ENCODE peak calls at places on chromosomes 5 and 9, in four cellular contexts. One of them, this sample, is unnamed.

GRCh38 chr5:179821298-179822058 is 773 bp downstream of the SQSTM1 start:
- DNase-seq in K562: peak
- DNase-seq in endothelial cell of umbilical vein: peak
- DNase-seq in WTC11: peak
- DNase-seq in this sample: peak

GRCh38 chr5:105903069-105903468 is 1767.7 kb downstream of the EFNA5 start:
- DNase-seq in K562: no peak
- DNase-seq in WTC11: no peak
- DNase-seq in endothelial cell of umbilical vein: no peak
- DNase-seq in this sample: no peak

GRCh38 chr9:93288341-93288740 is 104.4 kb downstream of the WNK2 start:
- DNase-seq in K562: peak
- DNase-seq in endothelial cell of umbilical vein: no peak
- DNase-seq in WTC11: no peak
- DNase-seq in this sample: no peak

GRCh38 chr9:72476617-72477375 is 44.6 kb upstream of the TMC1 start:
- DNase-seq in endothelial cell of umbilical vein: peak
- DNase-seq in K562: peak
- DNase-seq in WTC11: no peak
- DNase-seq in this sample: peak

GRCh38 chr5:136200130-136200529 is 7.2 kb upstream of the SMIM32 start:
- DNase-seq in endothelial cell of umbilical vein: no peak
- DNase-seq in K562: no peak
- DNase-seq in WTC11: no peak
- DNase-seq in this sample: no peak

GRCh38 chr5:139835656-139836055 is 40.0 kb downstream of the PSD2 start:
- DNase-seq in WTC11: peak
- DNase-seq in endothelial cell of umbilical vein: no peak
- DNase-seq in K562: no peak
- DNase-seq in this sample: no peak

GRCh38 chr9:114958021-114958846 is 27.8 kb upstream of the TNFSF8 start:
- DNase-seq in endothelial cell of umbilical vein: no peak
- DNase-seq in WTC11: no peak
- DNase-seq in K562: no peak
- DNase-seq in this sample: no peak

GRCh38 chr5:116861662-116862061 is 287.0 kb upstream of the SEMA6A start:
- DNase-seq in K562: no peak
- DNase-seq in endothelial cell of umbilical vein: no peak
- DNase-seq in WTC11: no peak
- DNase-seq in this sample: no peak

GRCh38 chr5:159552751-159553150 is 222.5 kb upstream of the IL12B start:
- DNase-seq in K562: no peak
- DNase-seq in WTC11: no peak
- DNase-seq in endothelial cell of umbilical vein: no peak
- DNase-seq in this sample: no peak

GRCh38 chr5:98775962-98776687 is 2.7 kb downstream of the RGMB start:
- DNase-seq in K562: no peak
- DNase-seq in WTC11: no peak
- DNase-seq in endothelial cell of umbilical vein: peak
- DNase-seq in this sample: no peak

GRCh38 chr9:4555251-4555650 is 65.0 kb downstream of the SLC1A1 start:
- DNase-seq in endothelial cell of umbilical vein: peak
- DNase-seq in WTC11: no peak
- DNase-seq in K562: no peak
- DNase-seq in this sample: peak

GRCh38 chr5:154603978-154604679 is 126.1 kb upstream of the HAND1 start:
- DNase-seq in endothelial cell of umbilical vein: no peak
- DNase-seq in K562: no peak
- DNase-seq in WTC11: peak
- DNase-seq in this sample: no peak

GRCh38 chr5:137730331-137730730 is 5.6 kb downstream of the KLHL3 start:
- DNase-seq in K562: no peak
- DNase-seq in endothelial cell of umbilical vein: no peak
- DNase-seq in WTC11: no peak
- DNase-seq in this sample: no peak

GRCh38 chr5:29262683-29263082 is 1930.8 kb upstream of the CDH6 start:
- DNase-seq in endothelial cell of umbilical vein: no peak
- DNase-seq in K562: no peak
- DNase-seq in WTC11: no peak
- DNase-seq in this sample: no peak

GRCh38 chr5:141234109-141234508 is 11.0 kb downstream of the PCDHB14 start:
- DNase-seq in endothelial cell of umbilical vein: peak
- DNase-seq in WTC11: peak
- DNase-seq in K562: no peak
- DNase-seq in this sample: no peak

GRCh38 chr5:120366047-120366446 is 98.1 kb upstream of the PRR16 start:
- DNase-seq in K562: no peak
- DNase-seq in WTC11: no peak
- DNase-seq in endothelial cell of umbilical vein: no peak
- DNase-seq in this sample: no peak

GRCh38 chr9:86575825-86576488 is 221.7 kb upstream of the TUT7 start:
- DNase-seq in endothelial cell of umbilical vein: no peak
- DNase-seq in WTC11: no peak
- DNase-seq in K562: no peak
- DNase-seq in this sample: no peak

GRCh38 chr9:129626944-129627297 is 958 bp downstream of the NTMT1 start:
- DNase-seq in endothelial cell of umbilical vein: peak
- DNase-seq in K562: no peak
- DNase-seq in WTC11: no peak
- DNase-seq in this sample: no peak

GRCh38 chr9:84007662-84008061 is 27.1 kb downstream of the RMI1 start:
- DNase-seq in K562: no peak
- DNase-seq in WTC11: no peak
- DNase-seq in endothelial cell of umbilical vein: no peak
- DNase-seq in this sample: no peak

GRCh38 chr5:160774646-160775313 is 77.2 kb downstream of the ATP10B start:
- DNase-seq in K562: no peak
- DNase-seq in endothelial cell of umbilical vein: no peak
- DNase-seq in WTC11: no peak
- DNase-seq in this sample: no peak

GRCh38 chr5:67166460-67166871 is 30.1 kb downstream of the CD180 start:
- DNase-seq in WTC11: no peak
- DNase-seq in K562: no peak
- DNase-seq in endothelial cell of umbilical vein: no peak
- DNase-seq in this sample: peak

GRCh38 chr5:144028058-144028457 is 142.4 kb downstream of the YIPF5 start:
- DNase-seq in endothelial cell of umbilical vein: peak
- DNase-seq in WTC11: no peak
- DNase-seq in K562: no peak
- DNase-seq in this sample: no peak

GRCh38 chr5:163459465-163459887 is 426 bp downstream of the NUDCD2 start:
- DNase-seq in WTC11: no peak
- DNase-seq in K562: no peak
- DNase-seq in endothelial cell of umbilical vein: no peak
- DNase-seq in this sample: no peak

GRCh38 chr5:2757563-2758311 is 6.3 kb upstream of the IRX2 start:
- DNase-seq in K562: no peak
- DNase-seq in WTC11: no peak
- DNase-seq in endothelial cell of umbilical vein: no peak
- DNase-seq in this sample: no peak

GRCh38 chr5:161481922-161482321 is 64.6 kb downstream of the GABRB2 start:
- DNase-seq in WTC11: no peak
- DNase-seq in K562: no peak
- DNase-seq in endothelial cell of umbilical vein: no peak
- DNase-seq in this sample: no peak

GRCh38 chr5:12947379-12947778 is 997.1 kb downstream of the DNAH5 start:
- DNase-seq in endothelial cell of umbilical vein: no peak
- DNase-seq in WTC11: no peak
- DNase-seq in K562: no peak
- DNase-seq in this sample: no peak

GRCh38 chr5:14173419-14174234 is 30.5 kb downstream of the TRIO start:
- DNase-seq in K562: no peak
- DNase-seq in endothelial cell of umbilical vein: peak
- DNase-seq in WTC11: no peak
- DNase-seq in this sample: no peak

GRCh38 chr5:72378636-72379289 is 58.6 kb downstream of the PTCD2 start:
- DNase-seq in endothelial cell of umbilical vein: peak
- DNase-seq in K562: peak
- DNase-seq in WTC11: no peak
- DNase-seq in this sample: no peak

GRCh38 chr9:26695010-26695601 is 197.5 kb downstream of the CAAP1 start:
- DNase-seq in K562: no peak
- DNase-seq in endothelial cell of umbilical vein: no peak
- DNase-seq in WTC11: no peak
- DNase-seq in this sample: no peak

GRCh38 chr9:21656776-21657637 is 145.4 kb upstream of the MTAP start:
- DNase-seq in endothelial cell of umbilical vein: no peak
- DNase-seq in K562: no peak
- DNase-seq in WTC11: no peak
- DNase-seq in this sample: no peak

GRCh38 chr5:469752-470483 is 26.9 kb downstream of the EXOC3 start:
- DNase-seq in WTC11: peak
- DNase-seq in endothelial cell of umbilical vein: no peak
- DNase-seq in K562: no peak
- DNase-seq in this sample: no peak

GRCh38 chr5:123397538-123397937 is 25.7 kb downstream of the CEP120 start:
- DNase-seq in WTC11: no peak
- DNase-seq in K562: no peak
- DNase-seq in endothelial cell of umbilical vein: no peak
- DNase-seq in this sample: no peak

GRCh38 chr9:114300846-114301797 is 21.8 kb upstream of the ORM1 start:
- DNase-seq in K562: no peak
- DNase-seq in endothelial cell of umbilical vein: no peak
- DNase-seq in WTC11: no peak
- DNase-seq in this sample: no peak

GRCh38 chr9:89641980-89642379 is 37.2 kb downstream of the GADD45G start:
- DNase-seq in endothelial cell of umbilical vein: no peak
- DNase-seq in WTC11: no peak
- DNase-seq in K562: no peak
- DNase-seq in this sample: no peak

GRCh38 chr9:89639367-89639795 is 34.6 kb downstream of the GADD45G start:
- DNase-seq in WTC11: no peak
- DNase-seq in K562: no peak
- DNase-seq in endothelial cell of umbilical vein: no peak
- DNase-seq in this sample: no peak

GRCh38 chr9:89639961-89640360 is 35.1 kb downstream of the GADD45G start:
- DNase-seq in WTC11: no peak
- DNase-seq in endothelial cell of umbilical vein: no peak
- DNase-seq in K562: no peak
- DNase-seq in this sample: no peak

GRCh38 chr9:89640391-89640790 is 35.6 kb downstream of the GADD45G start:
- DNase-seq in endothelial cell of umbilical vein: no peak
- DNase-seq in WTC11: no peak
- DNase-seq in K562: no peak
- DNase-seq in this sample: no peak

GRCh38 chr9:89640801-89641200 is 36.0 kb downstream of the GADD45G start:
- DNase-seq in WTC11: no peak
- DNase-seq in endothelial cell of umbilical vein: no peak
- DNase-seq in K562: no peak
- DNase-seq in this sample: no peak
- TF ChIP-seq CTCF in WTC11: no peak
- TF ChIP-seq CTCF in endothelial cell of umbilical vein: no peak
- TF ChIP-seq CTCF in K562: no peak
- TF ChIP-seq CTCF in this sample: no peak

DNA sequence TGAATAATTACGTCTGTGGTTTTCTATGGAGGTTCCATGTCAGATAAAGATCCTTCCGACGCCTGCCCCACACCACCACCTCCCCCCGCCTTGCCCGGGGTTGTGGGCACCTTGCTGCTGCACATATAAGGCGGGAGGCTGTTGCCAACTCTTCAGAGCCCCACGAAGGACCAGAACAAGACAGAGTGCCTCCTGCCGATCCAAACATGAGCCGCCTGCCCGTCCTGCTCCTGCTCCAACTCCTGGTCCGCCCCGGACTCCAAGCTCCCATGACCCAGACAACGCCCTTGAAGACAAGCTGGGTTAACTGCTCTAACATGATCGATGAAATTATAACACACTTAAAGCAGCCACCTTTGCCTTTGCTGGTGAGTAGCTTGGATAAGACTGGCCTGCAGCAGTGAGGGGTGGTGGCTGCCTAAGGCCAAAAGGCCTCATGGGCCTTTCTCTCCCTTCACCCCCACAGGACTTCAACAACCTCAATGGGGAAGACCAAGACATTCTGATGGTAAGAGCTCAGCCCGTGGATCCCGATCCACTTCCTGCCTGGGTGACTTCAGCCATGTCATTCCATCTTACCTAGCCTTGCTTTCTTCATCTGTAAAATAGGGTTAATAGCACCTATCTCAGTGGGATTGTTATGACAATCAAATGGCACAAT is at the start of gene IL3:
- DNase-seq in WTC11: no peak
- DNase-seq in endothelial cell of umbilical vein: no peak
- DNase-seq in K562: no peak
- DNase-seq in this sample: no peak
- TF ChIP-seq MAX in WTC11: no peak
- TF ChIP-seq MAX in endothelial cell of umbilical vein: no peak
- TF ChIP-seq MAX in K562: no peak
- TF ChIP-seq MAX in this sample: no peak

DNA sequence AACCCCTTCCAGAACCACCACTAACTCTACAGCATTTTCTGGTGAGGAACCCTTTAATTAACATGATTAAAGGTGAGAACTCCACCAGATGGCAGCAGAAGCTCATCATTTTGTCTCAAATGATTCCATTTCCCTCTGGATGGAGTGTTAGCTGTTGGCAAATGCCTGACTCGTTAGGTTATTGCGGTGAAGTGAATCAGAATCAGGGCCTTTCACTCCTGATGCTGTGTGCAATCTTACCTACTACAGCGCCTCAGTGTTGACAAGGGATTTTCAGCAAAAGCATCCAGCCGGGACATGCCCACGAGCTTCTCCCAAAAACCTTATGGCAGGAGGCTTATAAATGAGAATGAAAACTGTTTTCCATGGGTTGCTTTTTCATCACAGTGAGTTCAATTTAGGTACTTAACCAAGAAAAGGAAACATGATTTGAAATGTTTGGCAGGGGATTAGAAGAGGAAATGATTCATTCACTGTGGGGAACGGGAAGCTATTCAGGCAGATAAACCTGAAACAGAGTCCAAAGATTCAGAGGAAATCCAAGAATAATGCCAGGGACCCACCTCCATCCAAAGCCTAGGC is 48.0 kb upstream of the CAST start:
- DNase-seq in WTC11: peak
- DNase-seq in K562: peak
- DNase-seq in endothelial cell of umbilical vein: peak
- DNase-seq in this sample: peak
- TF ChIP-seq CTCF in WTC11: peak
- TF ChIP-seq CTCF in K562: peak
- TF ChIP-seq CTCF in endothelial cell of umbilical vein: peak
- TF ChIP-seq CTCF in this sample: peak

GRCh38 chr5:38207343-38207742 is 51.0 kb upstream of the EGFLAM start:
- DNase-seq in K562: no peak
- DNase-seq in endothelial cell of umbilical vein: no peak
- DNase-seq in WTC11: peak
- DNase-seq in this sample: peak

GRCh38 chr5:38212307-38212706 is 46.1 kb upstream of the EGFLAM start:
- DNase-seq in WTC11: no peak
- DNase-seq in endothelial cell of umbilical vein: no peak
- DNase-seq in K562: no peak
- DNase-seq in this sample: no peak

GRCh38 chr5:38211354-38211710 is 47.0 kb upstream of the EGFLAM start:
- DNase-seq in endothelial cell of umbilical vein: no peak
- DNase-seq in K562: no peak
- DNase-seq in WTC11: no peak
- DNase-seq in this sample: no peak

GRCh38 chr5:38210701-38211353 is 47.5 kb upstream of the EGFLAM start:
- DNase-seq in endothelial cell of umbilical vein: no peak
- DNase-seq in K562: no peak
- DNase-seq in WTC11: no peak
- DNase-seq in this sample: no peak

GRCh38 chr5:38208782-38209378 is 49.5 kb upstream of the EGFLAM start:
- DNase-seq in endothelial cell of umbilical vein: peak
- DNase-seq in WTC11: peak
- DNase-seq in K562: peak
- DNase-seq in this sample: peak
- TF ChIP-seq MAX in endothelial cell of umbilical vein: no peak
- TF ChIP-seq MAX in WTC11: no peak
- TF ChIP-seq MAX in K562: no peak
- TF ChIP-seq MAX in this sample: no peak